ENCODE peak calls at places on chromosome 18, in five cellular contexts. One of them, this sample, is unnamed.

GRCh38 chr18:77650799-77651385 is 401.2 kb downstream of the GALR1 start:
- DNase-seq in NCI-H2029 treated with DMSO at 0.1 percent for 48 hours: peak; percentile 1
- DNase-seq in AG10803: peak; percentile 25
- DNase-seq in NCI-H1105 treated with DMSO at 0.1 percent for 48 hours: peak; percentile 78
- DNase-seq in nucleus accumbens: no peak
- DNase-seq in this sample: no peak

GRCh38 chr18:21669736-21670135 is 34.8 kb downstream of the ABHD3 start:
- DNase-seq in NCI-H2029 treated with DMSO at 0.1 percent for 48 hours: no peak
- DNase-seq in AG10803: no peak
- DNase-seq in NCI-H1105 treated with DMSO at 0.1 percent for 48 hours: no peak
- DNase-seq in nucleus accumbens: no peak
- DNase-seq in this sample: peak; percentile 44

GRCh38 chr18:46456691-46457090 is 200.3 kb downstream of the LOXHD1 start:
- DNase-seq in NCI-H2029 treated with DMSO at 0.1 percent for 48 hours: no peak
- DNase-seq in AG10803: no peak
- DNase-seq in NCI-H1105 treated with DMSO at 0.1 percent for 48 hours: no peak
- DNase-seq in nucleus accumbens: no peak
- DNase-seq in this sample: no peak

GRCh38 chr18:67199993-67200617 is 316.4 kb downstream of the DSEL start:
- DNase-seq in NCI-H2029 treated with DMSO at 0.1 percent for 48 hours: no peak
- DNase-seq in AG10803: peak; percentile 61
- DNase-seq in NCI-H1105 treated with DMSO at 0.1 percent for 48 hours: peak; percentile 71
- DNase-seq in nucleus accumbens: no peak
- DNase-seq in this sample: peak; percentile 65

GRCh38 chr18:23645561-23645960 is 17.1 kb downstream of the ANKRD29 start:
- DNase-seq in NCI-H2029 treated with DMSO at 0.1 percent for 48 hours: no peak
- DNase-seq in AG10803: no peak
- DNase-seq in NCI-H1105 treated with DMSO at 0.1 percent for 48 hours: no peak
- DNase-seq in nucleus accumbens: no peak
- DNase-seq in this sample: no peak

GRCh38 chr18:48667276-48668254 is 128.7 kb downstream of the CTIF start:
- DNase-seq in NCI-H2029 treated with DMSO at 0.1 percent for 48 hours: no peak
- DNase-seq in AG10803: no peak
- DNase-seq in NCI-H1105 treated with DMSO at 0.1 percent for 48 hours: peak; percentile 69
- DNase-seq in nucleus accumbens: no peak
- DNase-seq in this sample: no peak

GRCh38 chr18:13159579-13159978 is 59.0 kb upstream of the LDLRAD4 start:
- DNase-seq in NCI-H2029 treated with DMSO at 0.1 percent for 48 hours: peak; percentile 71
- DNase-seq in AG10803: peak; percentile 69
- DNase-seq in NCI-H1105 treated with DMSO at 0.1 percent for 48 hours: peak; percentile 72
- DNase-seq in nucleus accumbens: no peak
- DNase-seq in this sample: peak; percentile 73

GRCh38 chr18:44601447-44601846 is 79.2 kb upstream of the SETBP1 start:
- DNase-seq in NCI-H2029 treated with DMSO at 0.1 percent for 48 hours: no peak
- DNase-seq in AG10803: peak; percentile 83
- DNase-seq in NCI-H1105 treated with DMSO at 0.1 percent for 48 hours: peak; percentile 19
- DNase-seq in nucleus accumbens: no peak
- DNase-seq in this sample: peak; percentile 94

GRCh38 chr18:79750980-79751571 is 46.7 kb upstream of the KCNG2 start:
- DNase-seq in NCI-H2029 treated with DMSO at 0.1 percent for 48 hours: no peak
- DNase-seq in AG10803: no peak
- DNase-seq in NCI-H1105 treated with DMSO at 0.1 percent for 48 hours: no peak
- DNase-seq in nucleus accumbens: no peak
- DNase-seq in this sample: no peak